ENCODE peak calls at places on chromosomes 5 and 9, in seven cellular contexts. W, B, D, J, T, G and K are unnamed samples.
A peak's percentile ranks its signal among the peaks of the same experiment; 100 is the strongest.

GRCh38 chr9:91825422-91825821 is 124.6 kb downstream of the ROR2 start:
- DNase-seq in W (no peak), B (no peak), D (no peak), J (no peak), T (peak; percentile 50), G (peak; percentile 55), K (no peak)

GRCh38 chr5:60446917-60447316 is 253.0 kb downstream of the DEPDC1B start:
- DNase-seq in W (no peak), B (no peak), D (no peak), J (no peak), T (no peak), G (no peak), K (no peak)

GRCh38 chr9:74824654-74825053 is 63.1 kb downstream of the TRPM6 start:
- DNase-seq in W (no peak), B (no peak), D (no peak), J (no peak), T (peak; percentile 16), G (peak; percentile 38), K (no peak)

GRCh38 chr5:162209005-162209605 is 141.5 kb downstream of the GABRG2 start:
- DNase-seq in W (no peak), B (no peak), D (peak; percentile 1), J (no peak), T (no peak), G (no peak), K (peak; percentile 35)

GRCh38 chr9:99305820-99306811 is 84.0 kb downstream of the SEC61B start:
- DNase-seq in W (no peak), B (no peak), D (no peak), J (no peak), T (no peak), G (no peak), K (no peak)

GRCh38 chr5:135439426-135440205 is 7.5 kb downstream of the DCANP1 start:
- DNase-seq in W (no peak), B (no peak), D (no peak), J (no peak), T (no peak), G (no peak), K (no peak)

GRCh38 chr9:87206064-87206661 is 258.9 kb upstream of the GAS1 start:
- DNase-seq in W (peak; percentile 21), B (no peak), D (no peak), J (no peak), T (peak; percentile 88), G (no peak), K (no peak)

GRCh38 chr5:78056901-78057514 is 237.5 kb downstream of the AP3B1 start:
- DNase-seq in W (no peak), B (no peak), D (no peak), J (no peak), T (no peak), G (peak; percentile 49), K (no peak)

GRCh38 chr5:141605523-141606277 is 13.1 kb downstream of the DIAPH1 start:
- DNase-seq in W (no peak), B (peak; percentile 76), D (peak; percentile 49), J (no peak), T (peak; percentile 43), G (peak; percentile 82), K (peak; percentile 70)

GRCh38 chr9:95753762-95754465 is 121.6 kb upstream of the ERCC6L2 start:
- DNase-seq in W (no peak), B (no peak), D (no peak), J (peak; percentile 80), T (no peak), G (peak; percentile 47), K (no peak)

GRCh38 chr9:124248066-124248465 is 9.7 kb upstream of the NEK6 start:
- DNase-seq in W (no peak), B (no peak), D (no peak), J (peak; percentile 61), T (peak; percentile 31), G (no peak), K (no peak)

GRCh38 chr5:178282391-178282790 is 49.8 kb upstream of the PHYKPL start:
- DNase-seq in W (no peak), B (no peak), D (no peak), J (no peak), T (no peak), G (no peak), K (no peak)

GRCh38 chr9:124863371-124863831 is 1.5 kb downstream of the ARPC5L start:
- DNase-seq in W (no peak), B (no peak), D (no peak), J (no peak), T (no peak), G (no peak), K (no peak)

GRCh38 chr5:28766565-28767158 is 1728.3 kb upstream of the CDH9 start:
- DNase-seq in W (no peak), B (no peak), D (no peak), J (no peak), T (peak; percentile 1), G (peak; percentile 54), K (no peak)

GRCh38 chr5:170757182-170757601 is 26.3 kb upstream of the GABRP start:
- DNase-seq in W (no peak), B (no peak), D (no peak), J (no peak), T (peak; percentile 48), G (peak; percentile 25), K (no peak)

GRCh38 chr5:161863259-161863658 is 15.3 kb downstream of the GABRA1 start:
- DNase-seq in W (no peak), B (no peak), D (no peak), J (no peak), T (no peak), G (no peak), K (no peak)

GRCh38 chr9:138003485-138004190 is 126.1 kb downstream of the CACNA1B start:
- DNase-seq in W (no peak), B (no peak), D (no peak), J (peak; percentile 49), T (no peak), G (no peak), K (no peak)

GRCh38 chr9:129952337-129952736 is 90.7 kb downstream of the FNBP1 start:
- DNase-seq in W (no peak), B (no peak), D (no peak), J (no peak), T (no peak), G (no peak), K (no peak)

GRCh38 chr5:76104027-76104426 is 20.8 kb downstream of the SV2C start:
- DNase-seq in W (peak; percentile 17), B (no peak), D (no peak), J (no peak), T (peak; percentile 23), G (peak; percentile 8), K (no peak)

GRCh38 chr9:69805962-69806633 is 14.5 kb upstream of the CFAP95 start:
- DNase-seq in W (no peak), B (no peak), D (no peak), J (no peak), T (no peak), G (no peak), K (no peak)

GRCh38 chr9:124084087-124084486 is 72.5 kb downstream of the LHX2 start:
- DNase-seq in W (no peak), B (no peak), D (no peak), J (no peak), T (peak; percentile 11), G (no peak), K (no peak)